ENCODE peak calls at places on chromosomes 11 and 22, in four cellular contexts. U is HepG2, S is K562, M is GM12878. Z is an unnamed sample.

GRCh38 chr11:12222099-12222751 is 111.8 kb downstream of the MICAL2 start:
- DNase-seq in U (peak; percentile 35), S (no peak), M (no peak), Z (no peak)

GRCh38 chr11:73072935-73073481 is 69.1 kb downstream of the FCHSD2 start:
- DNase-seq in U (no peak), S (no peak), M (peak; percentile 72), Z (peak; percentile 75)

GRCh38 chr22:39254789-39255298 is 10.1 kb upstream of the PDGFB start:
- DNase-seq in U (no peak), S (no peak), M (peak; percentile 41), Z (peak; percentile 48)

GRCh38 chr11:36376888-36377758 is 81.0 kb downstream of the PRR5L start:
- DNase-seq in U (no peak), S (no peak), M (no peak), Z (peak; percentile 52)

GRCh38 chr11:86134580-86135318 is 65.9 kb upstream of the PICALM start:
- DNase-seq in U (peak; percentile 34), S (peak; percentile 72), M (no peak), Z (no peak)

GRCh38 chr22:44739024-44739423 is 13.4 kb upstream of the ARHGAP8 start:
- DNase-seq in U (no peak), S (no peak), M (no peak), Z (no peak)

GRCh38 chr11:74019860-74020259 is 11.0 kb upstream of the UCP3 start:
- DNase-seq in U (no peak), S (no peak), M (peak; percentile 20), Z (no peak)

GRCh38 chr11:108289699-108290098 is 66.8 kb downstream of the ATM start:
- DNase-seq in U (no peak), S (no peak), M (no peak), Z (no peak)

GRCh38 chr11:103601230-103601846 is 435.1 kb upstream of the DDI1 start:
- DNase-seq in U (peak; percentile 35), S (peak; percentile 31), M (no peak), Z (peak; percentile 41)

GRCh38 chr11:36376315-36376887 is 80.3 kb downstream of the PRR5L start:
- DNase-seq in U (no peak), S (no peak), M (no peak), Z (peak; percentile 20)

GRCh38 chr22:21778705-21779363 is 43.2 kb upstream of the YPEL1 start:
- DNase-seq in U (no peak), S (peak; percentile 90), M (no peak), Z (no peak)

GRCh38 chr11:17781626-17782025 is 47.0 kb downstream of the KCNC1 start:
- DNase-seq in U (no peak), S (no peak), M (no peak), Z (no peak)

GRCh38 chr11:37657645-37658044 is 1059.6 kb upstream of the RAG2 start:
- DNase-seq in U (no peak), S (no peak), M (no peak), Z (no peak)

GRCh38 chr11:105189586-105189985 is 50.0 kb upstream of the CARD18 start:
- DNase-seq in U (no peak), S (no peak), M (no peak), Z (no peak)

GRCh38 chr11:125892994-125893393 is 5.5 kb downstream of the HYLS1 start:
- DNase-seq in U (no peak), S (no peak), M (no peak), Z (no peak)

GRCh38 chr11:75789521-75789920 is 20.9 kb downstream of the DGAT2 start:
- DNase-seq in U (no peak), S (no peak), M (no peak), Z (no peak)

GRCh38 chr11:24575392-24575791 is 78.5 kb downstream of the LUZP2 start:
- DNase-seq in U (no peak), S (no peak), M (no peak), Z (peak; percentile 0)

GRCh38 chr11:34631737-34632104 is 10.8 kb downstream of the EHF start:
- DNase-seq in U (no peak), S (no peak), M (no peak), Z (no peak)

GRCh38 chr11:64444838-64445441 is 86.0 kb downstream of the RPS6KA4 start:
- DNase-seq in U (no peak), S (peak; percentile 70), M (no peak), Z (peak; percentile 61)

GRCh38 chr11:29312817-29313216 is 704.0 kb downstream of the KCNA4 start:
- DNase-seq in U (no peak), S (no peak), M (no peak), Z (no peak)

GRCh38 chr11:111047376-111047775 is 198.1 kb upstream of the POU2AF2 start:
- DNase-seq in U (no peak), S (no peak), M (no peak), Z (no peak)

GRCh38 chr11:73547706-73548105 is 50.2 kb downstream of the FAM168A start:
- DNase-seq in U (no peak), S (no peak), M (no peak), Z (no peak)

GRCh38 chr22:34414467-34415440 is 494.5 kb upstream of the LARGE1 start:
- DNase-seq in U (peak; percentile 84), S (peak; percentile 11), M (peak; percentile 39), Z (peak; percentile 1)

GRCh38 chr11:13339196-13340153 is 61.9 kb downstream of the BMAL1 start:
- DNase-seq in U (no peak), S (peak; percentile 26), M (no peak), Z (peak; percentile 83)

GRCh38 chr11:77379253-77379652 is 77.8 kb upstream of the GDPD4 start:
- DNase-seq in U (no peak), S (no peak), M (no peak), Z (no peak)

GRCh38 chr11:131618203-131618602 is 247.8 kb downstream of the NTM start:
- DNase-seq in U (no peak), S (no peak), M (no peak), Z (no peak)

GRCh38 chr11:43504316-43504950 is 145.7 kb downstream of the TTC17 start:
- DNase-seq in U (peak; percentile 38), S (peak; percentile 37), M (no peak), Z (peak; percentile 39)

GRCh38 chr11:46697303-46697702 is 3.1 kb downstream of the ARHGAP1 start:
- DNase-seq in U (no peak), S (no peak), M (no peak), Z (no peak)

GRCh38 chr11:61918251-61919112 is 1.1 kb upstream of the RAB3IL1 start:
- DNase-seq in U (no peak), S (no peak), M (no peak), Z (no peak)

GRCh38 chr11:70364745-70365535 is 33.4 kb upstream of the CTTN start:
- DNase-seq in U (no peak), S (no peak), M (peak; percentile 3), Z (no peak)

GRCh38 chr11:91163619-91164451 is 941.0 kb upstream of the CHORDC1 start:
- DNase-seq in U (peak; percentile 2), S (no peak), M (no peak), Z (no peak)

GRCh38 chr11:117232911-117233409 is 489 bp downstream of the RNF214 start:
- DNase-seq in U (no peak), S (peak; percentile 61), M (no peak), Z (peak; percentile 14)

GRCh38 chr11:20048246-20048645 is 112.0 kb downstream of the DBX1 start:
- DNase-seq in U (no peak), S (no peak), M (no peak), Z (no peak)

GRCh38 chr11:88301478-88302140 is 35.9 kb downstream of the CTSC start:
- DNase-seq in U (no peak), S (no peak), M (peak; percentile 85), Z (no peak)

GRCh38 chr11:108117746-108118371 is 3.5 kb upstream of the ACAT1 start:
- DNase-seq in U (peak; percentile 46), S (peak; percentile 47), M (no peak), Z (peak; percentile 35)

DNA sequence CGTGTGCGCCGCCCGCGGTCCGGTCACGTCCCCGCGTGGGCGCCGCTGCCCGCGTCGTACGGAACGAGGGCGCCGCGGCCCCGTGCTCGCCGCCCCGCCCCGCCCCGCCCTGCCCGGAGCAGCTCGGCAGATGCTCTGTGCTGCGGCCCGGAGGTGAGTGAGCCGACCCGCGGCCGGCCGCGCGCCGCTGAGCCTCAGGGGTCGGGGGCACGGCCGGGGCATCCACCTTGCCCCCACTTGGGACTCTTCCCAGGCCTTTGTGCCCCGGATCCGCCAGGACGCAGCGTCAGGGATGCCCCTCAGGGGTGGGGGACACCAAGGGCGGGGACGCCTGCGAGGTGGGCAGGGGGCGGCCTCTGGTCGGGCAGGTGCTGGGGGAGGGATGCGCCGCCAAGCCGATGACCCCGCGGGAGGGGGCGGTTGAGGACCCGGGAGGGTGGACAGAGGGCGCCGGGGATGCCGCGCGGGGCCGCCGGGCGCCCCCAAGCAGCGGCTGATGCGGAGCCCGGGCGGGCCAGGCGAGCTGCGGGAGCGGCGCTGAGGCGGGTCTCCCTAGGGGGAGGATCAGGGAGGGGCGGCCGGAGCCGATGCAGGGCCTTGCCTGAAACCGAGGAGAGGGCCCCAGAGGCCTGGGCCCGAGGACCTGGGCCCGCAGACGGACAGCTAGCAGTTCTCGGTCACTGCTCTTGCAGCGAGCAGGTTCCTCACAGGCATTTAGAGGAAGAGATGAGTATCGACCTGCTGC is at the start of gene GNAZ:
- DNase-seq in U (no peak), S (no peak), M (no peak), Z (peak; percentile 5)
- TF ChIP-seq USF2 in U (peak; percentile 18), S (no peak), M (no peak), Z (no peak)

DNA sequence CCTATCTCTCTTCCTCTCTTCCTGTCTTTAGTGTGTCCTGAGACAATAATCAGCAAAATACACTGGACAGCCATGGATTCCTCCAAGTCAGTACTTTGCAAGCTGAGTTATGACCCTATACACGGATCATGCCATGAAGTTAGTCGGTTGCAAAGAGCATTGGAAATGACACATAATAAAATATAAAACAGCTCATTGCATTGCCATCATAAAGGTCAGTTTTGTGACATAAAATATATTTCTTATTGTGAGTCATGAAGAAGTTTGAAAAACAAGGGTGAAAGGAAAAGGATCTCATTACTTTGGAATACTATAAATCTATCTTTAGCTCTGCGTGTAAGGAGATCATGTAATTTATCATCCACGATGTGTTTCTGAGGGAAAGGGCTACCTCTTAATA is 198.5 kb downstream of the FAT3 start:
- DNase-seq in U (no peak), S (no peak), M (no peak), Z (no peak)
- TF ChIP-seq MYC in U (no peak), S (no peak), M (no peak), Z (no peak)

GRCh38 chr22:42648368-42649260 is 578 bp downstream of the CYB5R3 start:
- DNase-seq in U (peak; percentile 82), S (no peak), M (no peak), Z (peak; percentile 43)
- TF ChIP-seq USF2 in U (no peak), S (no peak), M (no peak), Z (no peak)

DNA sequence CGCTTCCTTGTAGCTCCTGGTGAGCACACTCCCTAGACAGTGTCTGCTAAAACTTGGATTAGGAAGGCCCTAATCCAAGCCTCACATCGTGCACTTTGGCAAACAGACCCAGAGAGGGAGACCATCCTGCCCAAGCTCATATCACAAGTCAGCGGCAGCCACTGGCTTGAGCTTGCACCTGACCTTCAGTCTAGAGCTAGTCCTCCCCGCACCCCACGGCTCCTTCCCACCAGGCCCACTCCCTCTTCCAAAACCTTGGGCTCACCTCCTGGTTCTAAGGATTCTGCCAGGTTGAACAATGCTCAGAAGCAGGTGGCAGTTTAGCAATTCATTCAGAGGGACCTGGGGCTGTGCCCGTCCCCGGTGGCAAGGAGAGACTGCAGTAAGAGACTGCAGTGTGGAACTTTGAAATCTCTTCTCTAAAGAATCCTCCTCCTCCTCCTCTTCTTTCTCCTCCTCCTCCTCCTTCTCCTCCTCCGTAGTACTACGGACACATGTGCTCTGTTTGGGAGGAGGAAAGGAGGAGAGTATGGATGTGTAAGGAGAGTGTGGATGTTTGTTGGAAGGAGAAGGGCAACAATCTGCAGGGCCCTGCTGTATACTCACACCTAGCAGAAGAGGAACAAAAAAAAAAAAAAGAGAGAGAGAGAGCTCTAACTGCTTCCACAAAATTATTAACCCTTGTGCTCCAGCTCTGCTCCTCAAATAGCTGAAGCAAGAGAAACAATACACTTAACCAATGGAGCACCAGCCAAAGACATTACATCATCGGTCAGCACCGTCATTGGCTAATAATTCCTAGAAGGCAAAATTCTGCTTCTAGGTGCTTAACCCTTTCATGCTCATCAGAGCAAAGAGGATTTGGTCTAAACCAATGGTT is 6.0 kb downstream of the SYN3 start:
- DNase-seq in U (peak; percentile 85), S (no peak), M (no peak), Z (no peak)
- TF ChIP-seq MYC in U (no peak), S (no peak), M (no peak), Z (no peak)

Z was measured in A549.